ENCODE peak calls at places on chromosomes 13 and 19, in four cellular contexts. V is activated T-helper 2 cell treated with anti-CD3 and anti-CD28 coated beads, Interferon-gamma antibody, Interleukin-2, Interleukin-4, amounts not matched to agents 10 μg/mL and 5 μg/mL and 100 μg/mL, durations not matched to agents 14 hours and 24 hours and 36 hours; F is stimulated activated CD4-positive, alpha-beta T cell treated with anti-CD3 and anti-CD28 coated beads, Interleukin-12 subunit alpha, Interleukin-12 subunit beta, amount 100 ng/mL, for 4 hours; Z is GM13977. J is an unnamed sample.

GRCh38 chr13:94859812-94860210 is 147.5 kb upstream of the SOX21 start:
- DNase-seq in V (no peak), F (no peak), Z (no peak), J (no peak)

GRCh38 chr19:5955638-5955935 is 22.4 kb downstream of the RANBP3 start:
- DNase-seq in V (no peak), F (no peak), Z (no peak), J (no peak)

GRCh38 chr19:13986348-13986904 is 19.7 kb downstream of the RFX1 start:
- DNase-seq in V (peak), F (peak), Z (peak), J (no peak)

GRCh38 chr19:54517483-54517882 is 14.9 kb downstream of the LAIR2 start:
- DNase-seq in V (peak), F (peak), Z (peak), J (peak)

GRCh38 chr13:97544041-97544765 is 110.2 kb downstream of the RAP2A start:
- DNase-seq in V (no peak), F (no peak), Z (no peak), J (peak)

GRCh38 chr13:67136157-67136556 is 94.0 kb downstream of the PCDH9 start:
- DNase-seq in V (no peak), F (no peak), Z (no peak), J (no peak)

GRCh38 chr13:100128373-100128772 is 39.5 kb downstream of the PCCA start:
- DNase-seq in V (no peak), F (no peak), Z (no peak), J (no peak)

GRCh38 chr19:13401388-13401787 is 104.9 kb downstream of the CACNA1A start:
- DNase-seq in V (no peak), F (no peak), Z (no peak), J (peak)

GRCh38 chr19:37243206-37243632 is 25.2 kb downstream of the ZNF383 start:
- DNase-seq in V (no peak), F (no peak), Z (no peak), J (no peak)

GRCh38 chr19:35908977-35909683 is 1.0 kb upstream of the TYROBP start:
- DNase-seq in V (no peak), F (no peak), Z (peak), J (no peak)

GRCh38 chr13:36125841-36126240 is 5.3 kb downstream of the DCLK1 start:
- DNase-seq in V (no peak), F (no peak), Z (no peak), J (no peak)

GRCh38 chr19:1752757-1753728 is at the start of gene ONECUT3:
- DNase-seq in V (no peak), F (no peak), Z (no peak), J (no peak)

GRCh38 chr19:50906217-50906616 is 5.0 kb downstream of the KLK4 start:
- DNase-seq in V (peak), F (peak), Z (peak), J (no peak)

GRCh38 chr19:22616659-22617058 is 17.5 kb upstream of the ZNF492 start:
- DNase-seq in V (no peak), F (no peak), Z (no peak), J (no peak)

GRCh38 chr19:15488489-15489226 is 9.4 kb upstream of the PGLYRP2 start:
- DNase-seq in V (no peak), F (no peak), Z (no peak), J (no peak)

GRCh38 chr19:7595466-7596133 is at the start of gene CAMSAP3:
- DNase-seq in V (no peak), F (peak), Z (peak), J (no peak)

GRCh38 chr13:25882732-25883357 is 169.0 kb downstream of the SHISA2 start:
- DNase-seq in V (no peak), F (no peak), Z (no peak), J (no peak)